ENCODE peak calls at places on chromosomes 4 and X, in nine cellular contexts. N is activated gamma-delta T cell treated with Interleukin-2 at 50 U/mL for 16 hours; T is stimulated activated naive CD8-positive, alpha-beta T cell treated with anti-CD3 and anti-CD28 coated beads, Interleukin-15, amount 100 ng/mL, for 72 hours; I is GM12891; D is fibroblast of lung; F is dorsolateral prefrontal cortex; R is kidney; V is epithelial cell of esophagus; S is right atrium auricular region. P is an unnamed sample.

GRCh38 chr4:87092389-87093141 is 127.9 kb downstream of the KLHL8 start:
- DNase-seq in N (no peak), T (no peak), I (no peak), D (peak), F (no peak), R (peak), V (peak), S (no peak), P (peak)

GRCh38 chrX:123339201-123339905 is 155.3 kb downstream of the GRIA3 start:
- DNase-seq in N (no peak), T (no peak), I (no peak), D (peak), F (no peak), R (no peak), V (peak), S (no peak), P (peak)

GRCh38 chr4:141702472-141703182 is 66.2 kb downstream of the IL15 start:
- DNase-seq in N (no peak), T (no peak), I (no peak), D (no peak), F (no peak), R (no peak), V (peak), S (no peak), P (no peak)

GRCh38 chr4:72843466-72843865 is 226.1 kb downstream of the COX18 start:
- DNase-seq in N (no peak), T (no peak), I (no peak), D (peak), F (no peak), R (no peak), V (no peak), S (no peak), P (peak)

GRCh38 chr4:159062381-159062780 is 40.5 kb upstream of the RAPGEF2 start:
- DNase-seq in N (no peak), T (no peak), I (no peak), D (no peak), F (no peak), R (no peak), V (no peak), S (no peak), P (no peak)

GRCh38 chrX:123859409-123859827 is 435 bp upstream of the XIAP start:
- DNase-seq in N (peak), T (no peak), I (no peak), D (no peak), F (peak), R (no peak), V (peak), S (no peak), P (peak)

GRCh38 chr4:7640136-7640535 is 205.4 kb upstream of the PSAPL1 start:
- DNase-seq in N (no peak), T (no peak), I (no peak), D (no peak), F (no peak), R (peak), V (no peak), S (no peak), P (no peak)

GRCh38 chrX:51148848-51149247 is 183.8 kb upstream of the NUDT10 start:
- DNase-seq in N (no peak), T (no peak), I (no peak), D (peak), F (no peak), R (no peak), V (peak), S (no peak), P (no peak)

GRCh38 chr4:74366367-74366891 is 1.5 kb downstream of the EREG start:
- DNase-seq in N (no peak), T (no peak), I (no peak), D (no peak), F (no peak), R (no peak), V (peak), S (no peak), P (no peak)

GRCh38 chr4:139619644-139620043 is 46.0 kb upstream of the MGST2 start:
- DNase-seq in N (no peak), T (no peak), I (no peak), D (peak), F (no peak), R (no peak), V (peak), S (no peak), P (peak)

GRCh38 chrX:14051416-14051815 is 21.7 kb upstream of the GEMIN8 start:
- DNase-seq in N (no peak), T (no peak), I (no peak), D (no peak), F (no peak), R (no peak), V (no peak), S (no peak), P (no peak)

GRCh38 chr4:6991771-6992557 is 51.2 kb upstream of the TADA2B start:
- DNase-seq in N (no peak), T (no peak), I (no peak), D (peak), F (no peak), R (no peak), V (peak), S (no peak), P (peak)